ENCODE peak calls at places on chromosomes 11 and 22, in five cellular contexts. F is IMR-90, N is tibial nerve, I is upper lobe of right lung, C is neural progenitor cell. Q is an unnamed sample. For H3K9me3, the result is how much of the 10 kb centered on the place peaks cover.

GRCh38 chr22:35349704-35350538 is 31.0 kb upstream of the HMOX1 start:
- DNase-seq in F (peak), N (no peak), I (peak), C (peak), Q (peak)

GRCh38 chr11:128483211-128483788 is 104.1 kb downstream of the ETS1 start:
- DNase-seq in F (no peak), N (no peak), I (no peak), C (no peak), Q (no peak)

GRCh38 chr11:121422675-121423074 is 29.4 kb upstream of the SORL1 start:
- DNase-seq in F (no peak), N (no peak), I (no peak), C (no peak), Q (no peak)

GRCh38 chr22:21952586-21953571 is at the start of gene PPM1F:
- DNase-seq in F (peak), N (peak), I (peak), C (peak), Q (peak)

GRCh38 chr11:103959279-103959930 is 77.0 kb upstream of the DDI1 start:
- DNase-seq in F (peak), N (no peak), I (no peak), C (no peak), Q (no peak)

GRCh38 chr11:55707029-55707428 is 45.0 kb downstream of the OR4C6 start:
- DNase-seq in F (peak), N (no peak), I (no peak), C (peak), Q (no peak)

GRCh38 chr11:66864172-66864901 is 7.5 kb downstream of the LRFN4 start:
- DNase-seq in F (no peak), N (no peak), I (no peak), C (no peak), Q (no peak)

GRCh38 chr11:17476317-17477083 is at the start of gene ABCC8:
- DNase-seq in F (no peak), N (no peak), I (no peak), C (peak), Q (peak)

GRCh38 chr22:42418811-42419243 is 13.4 kb downstream of the NFAM1 start:
- DNase-seq in F (no peak), N (no peak), I (peak), C (no peak), Q (no peak)

GRCh38 chr22:42399315-42400271 is 32.6 kb downstream of the NFAM1 start:
- DNase-seq in F (no peak), N (no peak), I (peak), C (peak), Q (peak)

GRCh38 chr11:12625438-12626071 is 48.7 kb upstream of the TEAD1 start:
- DNase-seq in F (peak), N (no peak), I (no peak), C (no peak), Q (no peak)

GRCh38 chr22:25736378-25737011 is 5.5 kb upstream of the MYO18B start:
- DNase-seq in F (no peak), N (no peak), I (no peak), C (no peak), Q (no peak)

GRCh38 chr22:36419912-36420882 is 32.4 kb upstream of the MYH9 start:
- DNase-seq in F (no peak), N (peak), I (no peak), C (no peak), Q (no peak)

GRCh38 chr11:398826-399225 is 4.8 kb downstream of the PKP3 start:
- DNase-seq in F (no peak), N (no peak), I (no peak), C (no peak), Q (peak)

GRCh38 chr22:21764038-21764804 is 28.6 kb upstream of the YPEL1 start:
- DNase-seq in F (no peak), N (no peak), I (peak), C (no peak), Q (no peak)

GRCh38 chr11:2991477-2992233 is 474 bp downstream of the NAP1L4 start:
- DNase-seq in F (peak), N (no peak), I (peak), C (no peak), Q (peak)

GRCh38 chr11:45048313-45048841 is 97.7 kb upstream of the TP53I11 start:
- DNase-seq in F (no peak), N (no peak), I (no peak), C (no peak), Q (no peak)

GRCh38 chr11:69576069-69576782 is 64.7 kb upstream of the CCND1 start:
- DNase-seq in F (no peak), N (no peak), I (peak), C (no peak), Q (no peak)

GRCh38 chr22:24683671-24684070 is 80.7 kb downstream of the GGT1 start:
- DNase-seq in F (peak), N (no peak), I (no peak), C (no peak), Q (no peak)

GRCh38 chr11:118010738-118011461 is 24.7 kb downstream of the IL10RA start:
- DNase-seq in F (no peak), N (no peak), I (peak), C (no peak), Q (peak)

GRCh38 chr22:22520020-22520656 is at the start of gene ZNF280A:
- DNase-seq in F (no peak), N (no peak), I (no peak), C (peak), Q (no peak)

GRCh38 chr11:78061088-78061920 is 2.4 kb upstream of the THRSP start:
- DNase-seq in F (no peak), N (no peak), I (no peak), C (no peak), Q (no peak)

GRCh38 chr22:31240011-31240410 is 27.9 kb downstream of the LIMK2 start:
- DNase-seq in F (peak), N (no peak), I (no peak), C (no peak), Q (no peak)

GRCh38 chr11:74611369-74611861 is 19.0 kb downstream of the POLD3 start:
- DNase-seq in F (peak), N (no peak), I (no peak), C (peak), Q (no peak)

GRCh38 chr22:44728761-44729261 is 23.6 kb upstream of the ARHGAP8 start:
- DNase-seq in F (no peak), N (no peak), I (no peak), C (no peak), Q (no peak)

GRCh38 chr11:2885017-2885675 is 429 bp downstream of the CDKN1C start:
- DNase-seq in F (peak), N (no peak), I (peak), C (peak), Q (peak)

GRCh38 chr11:133901999-133902398 is 54.8 kb downstream of the IGSF9B start:
- DNase-seq in F (no peak), N (no peak), I (no peak), C (no peak), Q (no peak)

GRCh38 chr22:29117799-29118477 is 45.1 kb downstream of the KREMEN1 start:
- DNase-seq in F (peak), N (no peak), I (no peak), C (no peak), Q (no peak)

GRCh38 chr22:40326905-40327735 is 19.2 kb upstream of the ADSL start:
- DNase-seq in F (peak), N (no peak), I (no peak), C (peak), Q (no peak)

GRCh38 chr11:1924646-1925372 is 5.3 kb downstream of the TNNT3 start:
- DNase-seq in F (no peak), N (no peak), I (no peak), C (peak), Q (peak)

GRCh38 chr11:66420671-66421476 is at the start of gene NPAS4:
- DNase-seq in F (no peak), N (no peak), I (no peak), C (peak), Q (peak)

GRCh38 chr22:28413612-28414011 is 266.0 kb downstream of the TTC28 start:
- DNase-seq in F (no peak), N (no peak), I (no peak), C (no peak), Q (no peak)

GRCh38 chr11:35851342-35851741 is 92.5 kb upstream of the LDLRAD3 start:
- DNase-seq in F (no peak), N (no peak), I (no peak), C (no peak), Q (no peak)

GRCh38 chr11:64074239-64074638 is 38.5 kb downstream of the FLRT1 start:
- DNase-seq in F (no peak), N (no peak), I (peak), C (no peak), Q (peak)

GRCh38 chr11:109971184-109971523 is 122.0 kb upstream of the ZC3H12C start:
- DNase-seq in F (peak), N (no peak), I (no peak), C (peak), Q (no peak)

GRCh38 chr22:20646906-20647305 is 127.0 kb upstream of the SERPIND1 start:
- DNase-seq in F (no peak), N (no peak), I (no peak), C (no peak), Q (no peak)

GRCh38 chr22:33476716-33477115 is 418.5 kb upstream of the SYN3 start:
- DNase-seq in F (peak), N (no peak), I (no peak), C (no peak), Q (no peak)

GRCh38 chr11:116167706-116168458 is 604.9 kb downstream of the BUD13 start:
- DNase-seq in F (no peak), N (no peak), I (no peak), C (no peak), Q (no peak)

GRCh38 chr11:43579171-43579918 is 101.2 kb upstream of the HSD17B12 start:
- DNase-seq in F (peak), N (no peak), I (no peak), C (peak), Q (peak)
- TF ChIP-seq CTCF in F (peak), N (no peak), I (no peak), C (peak), Q (no peak)

GRCh38 chr22:39231197-39231950 is 13.4 kb downstream of the PDGFB start:
- DNase-seq in F (no peak), N (no peak), I (no peak), C (no peak), Q (no peak)
- H3K4me3 ChIP-seq in F (no peak), N (no peak), I (no peak), C (no peak), Q (no peak)

GRCh38 chr11:71138737-71139425 is 113.5 kb downstream of the SHANK2 start:
- DNase-seq in F (no peak), N (no peak), I (peak), C (peak), Q (no peak)
- H3K9me3 ChIP-seq in F (under half), N (under half), I (under half), C (under half), Q (under half)

GRCh38 chr22:26889794-26890193 is 232.4 kb downstream of the MIAT start:
- DNase-seq in F (no peak), N (no peak), I (no peak), C (no peak), Q (no peak)

GRCh38 chr22:26892401-26893033 is 235.1 kb downstream of the MIAT start:
- DNase-seq in F (no peak), N (no peak), I (peak), C (no peak), Q (peak)

GRCh38 chr22:26888887-26889286 is 231.5 kb downstream of the MIAT start:
- DNase-seq in F (peak), N (no peak), I (no peak), C (no peak), Q (no peak)

GRCh38 chr22:26891431-26891830 is 234.0 kb downstream of the MIAT start:
- DNase-seq in F (peak), N (no peak), I (no peak), C (no peak), Q (no peak)

GRCh38 chr22:26890870-26891269 is 233.5 kb downstream of the MIAT start:
- DNase-seq in F (no peak), N (no peak), I (no peak), C (peak), Q (no peak)
- TF ChIP-seq CTCF in F (no peak), N (no peak), I (no peak), C (peak), Q (no peak)

GRCh38 chr22:19174106-19175025 is 4.2 kb downstream of the SLC25A1 start:
- DNase-seq in F (peak), N (peak), I (no peak), C (peak), Q (no peak)
- H3K4me3 ChIP-seq in F (no peak), N (no peak), I (no peak), C (no peak), Q (no peak)

GRCh38 chr22:47618611-47619010 is 856.2 kb downstream of the TBC1D22A start:
- DNase-seq in F (no peak), N (no peak), I (peak), C (no peak), Q (no peak)
- H3K9me3 ChIP-seq in F (half or more), N (under half), I (under half), C (under half), Q (under half)